ENCODE peak calls at places on chromosomes 6 and 20, in ten cellular contexts. One of them, this sample, is unnamed.
A peak's percentile ranks its signal among the peaks of the same experiment; 100 is the strongest.

GRCh38 chr6:145704153-145704781 is 31.1 kb downstream of the EPM2A start:
- DNase-seq in HEK293T: no peak
- DNase-seq in NCI-H524: no peak
- DNase-seq in CD8-positive, alpha-beta T cell: no peak
- DNase-seq in prostate gland: no peak
- DNase-seq in left ventricle myocardium inferior: no peak
- DNase-seq in Peyer's patch: no peak
- DNase-seq in SK-N-SH: peak; percentile 9
- DNase-seq in OCI-M1: peak; percentile 54
- DNase-seq in stimulated activated CD4-positive, alpha-beta T cell treated with anti-CD3 and anti-CD28 coated beads, Interleukin-1b, Interleukin-23, amount 100 ng/mL, for 1 hour: no peak
- DNase-seq in this sample: no peak

GRCh38 chr6:32415521-32416019 is 8.6 kb upstream of the BTNL2 start:
- DNase-seq in SK-N-SH: peak; percentile 50
- DNase-seq in HEK293T: peak; percentile 72
- DNase-seq in prostate gland: peak; percentile 72
- DNase-seq in stimulated activated CD4-positive, alpha-beta T cell treated with anti-CD3 and anti-CD28 coated beads, Interleukin-1b, Interleukin-23, amount 100 ng/mL, for 1 hour: peak; percentile 50
- DNase-seq in Peyer's patch: peak; percentile 94
- DNase-seq in CD8-positive, alpha-beta T cell: peak; percentile 64
- DNase-seq in OCI-M1: peak; percentile 92
- DNase-seq in left ventricle myocardium inferior: peak; percentile 66
- DNase-seq in NCI-H524: peak; percentile 15
- DNase-seq in this sample: peak; percentile 74

GRCh38 chr6:109450801-109451200 is 4.8 kb downstream of the MICAL1 start:
- DNase-seq in prostate gland: no peak
- DNase-seq in stimulated activated CD4-positive, alpha-beta T cell treated with anti-CD3 and anti-CD28 coated beads, Interleukin-1b, Interleukin-23, amount 100 ng/mL, for 1 hour: no peak
- DNase-seq in HEK293T: no peak
- DNase-seq in NCI-H524: no peak
- DNase-seq in Peyer's patch: no peak
- DNase-seq in SK-N-SH: no peak
- DNase-seq in left ventricle myocardium inferior: no peak
- DNase-seq in OCI-M1: peak; percentile 32
- DNase-seq in CD8-positive, alpha-beta T cell: no peak
- DNase-seq in this sample: no peak

GRCh38 chr6:136158398-136158797 is 91.7 kb downstream of the MTFR2 start:
- DNase-seq in stimulated activated CD4-positive, alpha-beta T cell treated with anti-CD3 and anti-CD28 coated beads, Interleukin-1b, Interleukin-23, amount 100 ng/mL, for 1 hour: no peak
- DNase-seq in Peyer's patch: no peak
- DNase-seq in NCI-H524: no peak
- DNase-seq in CD8-positive, alpha-beta T cell: no peak
- DNase-seq in left ventricle myocardium inferior: peak; percentile 56
- DNase-seq in prostate gland: no peak
- DNase-seq in SK-N-SH: no peak
- DNase-seq in HEK293T: no peak
- DNase-seq in OCI-M1: no peak
- DNase-seq in this sample: no peak

GRCh38 chr6:13273202-13273930 is 55.0 kb downstream of the TBC1D7 start:
- DNase-seq in SK-N-SH: no peak
- DNase-seq in HEK293T: no peak
- DNase-seq in OCI-M1: peak; percentile 80
- DNase-seq in CD8-positive, alpha-beta T cell: no peak
- DNase-seq in prostate gland: no peak
- DNase-seq in NCI-H524: no peak
- DNase-seq in left ventricle myocardium inferior: no peak
- DNase-seq in Peyer's patch: no peak
- DNase-seq in stimulated activated CD4-positive, alpha-beta T cell treated with anti-CD3 and anti-CD28 coated beads, Interleukin-1b, Interleukin-23, amount 100 ng/mL, for 1 hour: no peak
- DNase-seq in this sample: no peak

GRCh38 chr20:57749131-57749690 is 39.4 kb upstream of the PMEPA1 start:
- DNase-seq in HEK293T: no peak
- DNase-seq in Peyer's patch: no peak
- DNase-seq in left ventricle myocardium inferior: no peak
- DNase-seq in OCI-M1: no peak
- DNase-seq in NCI-H524: no peak
- DNase-seq in prostate gland: no peak
- DNase-seq in stimulated activated CD4-positive, alpha-beta T cell treated with anti-CD3 and anti-CD28 coated beads, Interleukin-1b, Interleukin-23, amount 100 ng/mL, for 1 hour: no peak
- DNase-seq in CD8-positive, alpha-beta T cell: no peak
- DNase-seq in SK-N-SH: no peak
- DNase-seq in this sample: no peak

GRCh38 chr6:99253271-99253670 is 96.2 kb downstream of the FAXC start:
- DNase-seq in prostate gland: no peak
- DNase-seq in HEK293T: no peak
- DNase-seq in CD8-positive, alpha-beta T cell: no peak
- DNase-seq in OCI-M1: no peak
- DNase-seq in NCI-H524: no peak
- DNase-seq in SK-N-SH: no peak
- DNase-seq in stimulated activated CD4-positive, alpha-beta T cell treated with anti-CD3 and anti-CD28 coated beads, Interleukin-1b, Interleukin-23, amount 100 ng/mL, for 1 hour: no peak
- DNase-seq in left ventricle myocardium inferior: no peak
- DNase-seq in Peyer's patch: no peak
- DNase-seq in this sample: no peak

GRCh38 chr20:24779886-24780285 is 169.2 kb upstream of the CST7 start:
- DNase-seq in stimulated activated CD4-positive, alpha-beta T cell treated with anti-CD3 and anti-CD28 coated beads, Interleukin-1b, Interleukin-23, amount 100 ng/mL, for 1 hour: no peak
- DNase-seq in CD8-positive, alpha-beta T cell: no peak
- DNase-seq in left ventricle myocardium inferior: no peak
- DNase-seq in SK-N-SH: no peak
- DNase-seq in OCI-M1: no peak
- DNase-seq in Peyer's patch: peak; percentile 30
- DNase-seq in NCI-H524: peak; percentile 8
- DNase-seq in prostate gland: no peak
- DNase-seq in HEK293T: no peak
- DNase-seq in this sample: peak; percentile 59

GRCh38 chr6:16372029-16372776 is 133.8 kb downstream of the GMPR start:
- DNase-seq in Peyer's patch: no peak
- DNase-seq in prostate gland: no peak
- DNase-seq in stimulated activated CD4-positive, alpha-beta T cell treated with anti-CD3 and anti-CD28 coated beads, Interleukin-1b, Interleukin-23, amount 100 ng/mL, for 1 hour: no peak
- DNase-seq in OCI-M1: no peak
- DNase-seq in left ventricle myocardium inferior: no peak
- DNase-seq in CD8-positive, alpha-beta T cell: no peak
- DNase-seq in HEK293T: no peak
- DNase-seq in NCI-H524: no peak
- DNase-seq in SK-N-SH: no peak
- DNase-seq in this sample: no peak

GRCh38 chr6:18823782-18824386 is 436.7 kb downstream of the RNF144B start:
- DNase-seq in NCI-H524: no peak
- DNase-seq in HEK293T: peak; percentile 54
- DNase-seq in stimulated activated CD4-positive, alpha-beta T cell treated with anti-CD3 and anti-CD28 coated beads, Interleukin-1b, Interleukin-23, amount 100 ng/mL, for 1 hour: no peak
- DNase-seq in CD8-positive, alpha-beta T cell: no peak
- DNase-seq in OCI-M1: peak; percentile 86
- DNase-seq in SK-N-SH: peak; percentile 3
- DNase-seq in left ventricle myocardium inferior: no peak
- DNase-seq in Peyer's patch: no peak
- DNase-seq in prostate gland: no peak
- DNase-seq in this sample: no peak

GRCh38 chr20:46752639-46753235 is 43.3 kb downstream of the SLC2A10 start:
- DNase-seq in OCI-M1: peak; percentile 71
- DNase-seq in left ventricle myocardium inferior: peak; percentile 24
- DNase-seq in Peyer's patch: peak; percentile 81
- DNase-seq in prostate gland: peak; percentile 33
- DNase-seq in stimulated activated CD4-positive, alpha-beta T cell treated with anti-CD3 and anti-CD28 coated beads, Interleukin-1b, Interleukin-23, amount 100 ng/mL, for 1 hour: no peak
- DNase-seq in NCI-H524: peak; percentile 81
- DNase-seq in CD8-positive, alpha-beta T cell: no peak
- DNase-seq in HEK293T: peak; percentile 47
- DNase-seq in SK-N-SH: peak; percentile 60
- DNase-seq in this sample: no peak

GRCh38 chr20:62065669-62066338 is at the start of gene TAF4:
- DNase-seq in prostate gland: peak; percentile 64
- DNase-seq in HEK293T: peak; percentile 98
- DNase-seq in OCI-M1: peak; percentile 78
- DNase-seq in SK-N-SH: peak; percentile 100
- DNase-seq in NCI-H524: peak; percentile 42
- DNase-seq in left ventricle myocardium inferior: peak; percentile 75
- DNase-seq in stimulated activated CD4-positive, alpha-beta T cell treated with anti-CD3 and anti-CD28 coated beads, Interleukin-1b, Interleukin-23, amount 100 ng/mL, for 1 hour: peak; percentile 61
- DNase-seq in CD8-positive, alpha-beta T cell: peak; percentile 69
- DNase-seq in Peyer's patch: peak; percentile 84
- DNase-seq in this sample: peak; percentile 94

GRCh38 chr20:59774204-59774641 is 159.2 kb downstream of the SYCP2 start:
- DNase-seq in prostate gland: no peak
- DNase-seq in NCI-H524: no peak
- DNase-seq in Peyer's patch: no peak
- DNase-seq in stimulated activated CD4-positive, alpha-beta T cell treated with anti-CD3 and anti-CD28 coated beads, Interleukin-1b, Interleukin-23, amount 100 ng/mL, for 1 hour: no peak
- DNase-seq in CD8-positive, alpha-beta T cell: no peak
- DNase-seq in SK-N-SH: no peak
- DNase-seq in OCI-M1: no peak
- DNase-seq in HEK293T: no peak
- DNase-seq in left ventricle myocardium inferior: no peak
- DNase-seq in this sample: no peak

GRCh38 chr20:16526433-16527380 is 46.5 kb downstream of the KIF16B start:
- DNase-seq in NCI-H524: no peak
- DNase-seq in stimulated activated CD4-positive, alpha-beta T cell treated with anti-CD3 and anti-CD28 coated beads, Interleukin-1b, Interleukin-23, amount 100 ng/mL, for 1 hour: no peak
- DNase-seq in prostate gland: no peak
- DNase-seq in Peyer's patch: no peak
- DNase-seq in HEK293T: no peak
- DNase-seq in left ventricle myocardium inferior: no peak
- DNase-seq in SK-N-SH: no peak
- DNase-seq in CD8-positive, alpha-beta T cell: no peak
- DNase-seq in OCI-M1: no peak
- DNase-seq in this sample: no peak

GRCh38 chr6:118986312-118986711 is 51.4 kb upstream of the MCM9 start:
- DNase-seq in NCI-H524: no peak
- DNase-seq in stimulated activated CD4-positive, alpha-beta T cell treated with anti-CD3 and anti-CD28 coated beads, Interleukin-1b, Interleukin-23, amount 100 ng/mL, for 1 hour: no peak
- DNase-seq in SK-N-SH: no peak
- DNase-seq in left ventricle myocardium inferior: no peak
- DNase-seq in CD8-positive, alpha-beta T cell: no peak
- DNase-seq in HEK293T: no peak
- DNase-seq in OCI-M1: no peak
- DNase-seq in Peyer's patch: no peak
- DNase-seq in prostate gland: no peak
- DNase-seq in this sample: no peak

GRCh38 chr6:145036848-145037567 is 698.3 kb downstream of the EPM2A start:
- DNase-seq in CD8-positive, alpha-beta T cell: no peak
- DNase-seq in SK-N-SH: peak; percentile 48
- DNase-seq in stimulated activated CD4-positive, alpha-beta T cell treated with anti-CD3 and anti-CD28 coated beads, Interleukin-1b, Interleukin-23, amount 100 ng/mL, for 1 hour: no peak
- DNase-seq in prostate gland: no peak
- DNase-seq in HEK293T: no peak
- DNase-seq in left ventricle myocardium inferior: no peak
- DNase-seq in NCI-H524: no peak
- DNase-seq in Peyer's patch: no peak
- DNase-seq in OCI-M1: peak; percentile 22
- DNase-seq in this sample: no peak

GRCh38 chr6:47094351-47094925 is 52.3 kb upstream of the ADGRF1 start:
- DNase-seq in HEK293T: no peak
- DNase-seq in SK-N-SH: no peak
- DNase-seq in NCI-H524: no peak
- DNase-seq in prostate gland: peak; percentile 26
- DNase-seq in stimulated activated CD4-positive, alpha-beta T cell treated with anti-CD3 and anti-CD28 coated beads, Interleukin-1b, Interleukin-23, amount 100 ng/mL, for 1 hour: no peak
- DNase-seq in left ventricle myocardium inferior: no peak
- DNase-seq in CD8-positive, alpha-beta T cell: no peak
- DNase-seq in OCI-M1: peak; percentile 22
- DNase-seq in Peyer's patch: no peak
- DNase-seq in this sample: no peak

GRCh38 chr6:114580882-114581281 is 238.1 kb upstream of the HS3ST5 start:
- DNase-seq in OCI-M1: no peak
- DNase-seq in HEK293T: no peak
- DNase-seq in SK-N-SH: no peak
- DNase-seq in CD8-positive, alpha-beta T cell: no peak
- DNase-seq in stimulated activated CD4-positive, alpha-beta T cell treated with anti-CD3 and anti-CD28 coated beads, Interleukin-1b, Interleukin-23, amount 100 ng/mL, for 1 hour: no peak
- DNase-seq in NCI-H524: no peak
- DNase-seq in left ventricle myocardium inferior: no peak
- DNase-seq in Peyer's patch: no peak
- DNase-seq in prostate gland: no peak
- DNase-seq in this sample: no peak

GRCh38 chr20:51529758-51530157 is 12.8 kb downstream of the NFATC2 start:
- DNase-seq in NCI-H524: no peak
- DNase-seq in OCI-M1: peak; percentile 13
- DNase-seq in stimulated activated CD4-positive, alpha-beta T cell treated with anti-CD3 and anti-CD28 coated beads, Interleukin-1b, Interleukin-23, amount 100 ng/mL, for 1 hour: no peak
- DNase-seq in HEK293T: no peak
- DNase-seq in CD8-positive, alpha-beta T cell: peak; percentile 33
- DNase-seq in Peyer's patch: peak; percentile 72
- DNase-seq in left ventricle myocardium inferior: no peak
- DNase-seq in SK-N-SH: no peak
- DNase-seq in prostate gland: no peak
- DNase-seq in this sample: no peak

GRCh38 chr20:58271596-58272460 is 37.7 kb upstream of the RAB22A start:
- DNase-seq in OCI-M1: no peak
- DNase-seq in Peyer's patch: no peak
- DNase-seq in CD8-positive, alpha-beta T cell: no peak
- DNase-seq in NCI-H524: no peak
- DNase-seq in left ventricle myocardium inferior: no peak
- DNase-seq in stimulated activated CD4-positive, alpha-beta T cell treated with anti-CD3 and anti-CD28 coated beads, Interleukin-1b, Interleukin-23, amount 100 ng/mL, for 1 hour: no peak
- DNase-seq in prostate gland: no peak
- DNase-seq in HEK293T: no peak
- DNase-seq in SK-N-SH: peak; percentile 50
- DNase-seq in this sample: no peak

GRCh38 chr6:26045046-26045938 is 41.9 kb upstream of the HFE start:
- DNase-seq in CD8-positive, alpha-beta T cell: peak; percentile 54
- DNase-seq in stimulated activated CD4-positive, alpha-beta T cell treated with anti-CD3 and anti-CD28 coated beads, Interleukin-1b, Interleukin-23, amount 100 ng/mL, for 1 hour: peak; percentile 37
- DNase-seq in prostate gland: peak; percentile 91
- DNase-seq in NCI-H524: no peak
- DNase-seq in HEK293T: no peak
- DNase-seq in OCI-M1: peak; percentile 99
- DNase-seq in Peyer's patch: peak; percentile 93
- DNase-seq in left ventricle myocardium inferior: peak; percentile 57
- DNase-seq in SK-N-SH: peak; percentile 77
- DNase-seq in this sample: peak; percentile 94

GRCh38 chr20:62918137-62918536 is 8.2 kb downstream of the DIDO1 start:
- DNase-seq in NCI-H524: no peak
- DNase-seq in CD8-positive, alpha-beta T cell: no peak
- DNase-seq in HEK293T: no peak
- DNase-seq in Peyer's patch: peak; percentile 60
- DNase-seq in SK-N-SH: no peak
- DNase-seq in left ventricle myocardium inferior: no peak
- DNase-seq in prostate gland: no peak
- DNase-seq in stimulated activated CD4-positive, alpha-beta T cell treated with anti-CD3 and anti-CD28 coated beads, Interleukin-1b, Interleukin-23, amount 100 ng/mL, for 1 hour: no peak
- DNase-seq in OCI-M1: no peak
- DNase-seq in this sample: no peak

GRCh38 chr6:20402181-20403079 is 751 bp downstream of the E2F3 start:
- DNase-seq in SK-N-SH: peak; percentile 66
- DNase-seq in prostate gland: peak; percentile 14
- DNase-seq in OCI-M1: peak; percentile 85
- DNase-seq in NCI-H524: peak; percentile 23
- DNase-seq in Peyer's patch: peak; percentile 74
- DNase-seq in HEK293T: peak; percentile 22
- DNase-seq in CD8-positive, alpha-beta T cell: peak; percentile 6
- DNase-seq in left ventricle myocardium inferior: peak; percentile 37
- DNase-seq in stimulated activated CD4-positive, alpha-beta T cell treated with anti-CD3 and anti-CD28 coated beads, Interleukin-1b, Interleukin-23, amount 100 ng/mL, for 1 hour: no peak
- DNase-seq in this sample: peak; percentile 30

This sample was measured in lower leg skin.